ENCODE peak calls at places on chromosomes 12 and 14, in eight cellular contexts. J is stimulated activated naive CD8-positive, alpha-beta T cell treated with anti-CD3 and anti-CD28 coated beads, Interleukin-15, amount 100 ng/mL, for 72 hours; P is HFFc6; I is GM10248; M is omental fat pad; A is activated CD4-positive, alpha-beta T cell treated with anti-CD3 and anti-CD28 coated beads for 48 hours; S is activated CD8-positive, alpha-beta T cell treated with anti-CD3 and anti-CD28 coated beads, Interleukin-2, amount 10 ng/mL, durations not matched to agents 7 days and 5 days; B is lung. Q is an unnamed sample.

GRCh38 chr12:28766398-28766797 is 382.7 kb upstream of the FAR2 start:
- DNase-seq in J (no peak), P (no peak), I (no peak), M (no peak), A (no peak), S (no peak), B (no peak), Q (no peak)

GRCh38 chr12:64744422-64745258 is 14.6 kb downstream of the GNS start:
- DNase-seq in J (no peak), P (no peak), I (no peak), M (no peak), A (no peak), S (no peak), B (no peak), Q (no peak)

GRCh38 chr12:58529114-58529665 is 391.1 kb downstream of the LRIG3 start:
- DNase-seq in J (no peak), P (peak; percentile 66), I (no peak), M (no peak), A (no peak), S (no peak), B (no peak), Q (peak; percentile 72)

GRCh38 chr12:78898416-78898815 is 33.8 kb downstream of the SYT1 start:
- DNase-seq in J (no peak), P (no peak), I (no peak), M (no peak), A (no peak), S (no peak), B (no peak), Q (no peak)

GRCh38 chr12:33438025-33438772 is 1.4 kb downstream of the SYT10 start:
- DNase-seq in J (no peak), P (no peak), I (no peak), M (no peak), A (no peak), S (no peak), B (no peak), Q (no peak)

GRCh38 chr12:104494816-104495158 is 38.0 kb downstream of the CHST11 start:
- DNase-seq in J (peak; percentile 22), P (no peak), I (no peak), M (no peak), A (no peak), S (no peak), B (no peak), Q (no peak)

GRCh38 chr12:66916189-66916588 is 237.3 kb upstream of the GRIP1 start:
- DNase-seq in J (no peak), P (no peak), I (no peak), M (no peak), A (no peak), S (no peak), B (no peak), Q (no peak)

GRCh38 chr12:120445911-120446909 is at the start of the genes GATC and TRIAP1:
- DNase-seq in J (peak; percentile 90), P (peak; percentile 71), I (peak; percentile 90), M (peak; percentile 71), A (peak; percentile 93), S (peak; percentile 92), B (peak; percentile 85), Q (peak; percentile 46)

GRCh38 chr12:1171657-1172056 is 180.6 kb downstream of the ERC1 start:
- DNase-seq in J (no peak), P (no peak), I (no peak), M (no peak), A (no peak), S (no peak), B (no peak), Q (no peak)

GRCh38 chr12:85575115-85576096 is 260.8 kb downstream of the RASSF9 start:
- DNase-seq in J (peak; percentile 18), P (peak; percentile 43), I (peak; percentile 44), M (peak; percentile 25), A (peak; percentile 22), S (peak; percentile 40), B (no peak), Q (peak; percentile 32)

GRCh38 chr12:2341871-2342270 is 289.1 kb downstream of the CACNA1C start:
- DNase-seq in J (no peak), P (peak; percentile 67), I (no peak), M (no peak), A (no peak), S (no peak), B (no peak), Q (peak; percentile 44)

GRCh38 chr12:50333441-50333840 is 50.1 kb upstream of the LIMA1 start:
- DNase-seq in J (no peak), P (peak; percentile 5), I (no peak), M (no peak), A (no peak), S (no peak), B (no peak), Q (no peak)

GRCh38 chr14:24329736-24330135 is 5.1 kb downstream of the ADCY4 start:
- DNase-seq in J (peak; percentile 61), P (no peak), I (no peak), M (no peak), A (peak; percentile 59), S (peak; percentile 80), B (peak; percentile 62), Q (no peak)

GRCh38 chr14:97380539-97380941 is 583.4 kb downstream of the VRK1 start:
- DNase-seq in J (peak; percentile 78), P (no peak), I (no peak), M (no peak), A (peak; percentile 88), S (peak; percentile 35), B (no peak), Q (no peak)

GRCh38 chr12:48968004-48968403 is 3.5 kb downstream of the WNT10B start:
- DNase-seq in J (no peak), P (no peak), I (no peak), M (no peak), A (no peak), S (no peak), B (no peak), Q (no peak)

GRCh38 chr12:41345071-41345470 is 157.0 kb downstream of the PDZRN4 start:
- DNase-seq in J (no peak), P (no peak), I (no peak), M (no peak), A (no peak), S (no peak), B (no peak), Q (no peak)

GRCh38 chr14:21656980-21657379 is 3.3 kb downstream of the OR4E2 start:
- DNase-seq in J (no peak), P (no peak), I (no peak), M (no peak), A (no peak), S (no peak), B (no peak), Q (no peak)

GRCh38 chr12:19915392-19916192 is 452.7 kb upstream of the PDE3A start:
- DNase-seq in J (no peak), P (no peak), I (no peak), M (no peak), A (no peak), S (no peak), B (no peak), Q (peak; percentile 33)

GRCh38 chr14:21063479-21063878 is 5.9 kb downstream of the RNASE8 start:
- DNase-seq in J (no peak), P (peak; percentile 66), I (no peak), M (no peak), A (no peak), S (no peak), B (no peak), Q (no peak)

GRCh38 chr14:32826404-32827082 is 112.1 kb upstream of the NPAS3 start:
- DNase-seq in J (no peak), P (no peak), I (no peak), M (no peak), A (no peak), S (no peak), B (no peak), Q (no peak)

GRCh38 chr12:126355346-126355745 is 1290.1 kb downstream of the AACS start:
- DNase-seq in J (no peak), P (no peak), I (no peak), M (no peak), A (no peak), S (no peak), B (no peak), Q (peak; percentile 5)

Q was measured in HFF-Myc.